ENCODE peak calls at places on chromosomes 11 and 22, in ten cellular contexts. R, Z, K, N, Q, J, B, I, W and H are unnamed samples.
A peak's percentile ranks its signal among the peaks of the same experiment; 100 is the strongest.

GRCh38 chr11:23961503-23962338 is 535.1 kb upstream of the LUZP2 start:
- DNase-seq in R (no peak), Z (no peak), K (no peak), N (no peak), Q (no peak), J (no peak), B (no peak), I (no peak), W (no peak), H (no peak)

GRCh38 chr22:46368871-46369715 is 33.6 kb downstream of the TRMU start:
- DNase-seq in R (no peak), Z (no peak), K (no peak), N (no peak), Q (no peak), J (no peak), B (no peak), I (no peak), W (no peak), H (no peak)

GRCh38 chr11:134333312-134333711 is 1.5 kb downstream of the GLB1L2 start:
- DNase-seq in R (no peak), Z (no peak), K (no peak), N (no peak), Q (no peak), J (no peak), B (no peak), I (no peak), W (no peak), H (no peak)

GRCh38 chr11:5928269-5928668 is 13.8 kb upstream of the OR56A3 start:
- DNase-seq in R (no peak), Z (no peak), K (no peak), N (no peak), Q (no peak), J (no peak), B (no peak), I (no peak), W (no peak), H (no peak)

GRCh38 chr11:45178890-45179663 is 32.6 kb downstream of the PRDM11 start:
- DNase-seq in R (no peak), Z (peak; percentile 40), K (no peak), N (peak; percentile 2), Q (no peak), J (no peak), B (no peak), I (no peak), W (no peak), H (no peak)

GRCh38 chr11:110908401-110909106 is 196.3 kb upstream of the ARHGAP20 start:
- DNase-seq in R (no peak), Z (peak; percentile 98), K (peak; percentile 62), N (no peak), Q (peak; percentile 11), J (no peak), B (no peak), I (no peak), W (no peak), H (no peak)

GRCh38 chr22:28424427-28425080 is 255.1 kb downstream of the TTC28 start:
- DNase-seq in R (peak; percentile 57), Z (no peak), K (no peak), N (peak; percentile 86), Q (no peak), J (no peak), B (no peak), I (no peak), W (peak; percentile 50), H (no peak)

GRCh38 chr11:118656563-118657165 is 22.8 kb downstream of the TREH start:
- DNase-seq in R (no peak), Z (no peak), K (no peak), N (no peak), Q (no peak), J (no peak), B (no peak), I (no peak), W (no peak), H (no peak)

GRCh38 chr22:44429941-44430587 is 68.0 kb downstream of the RTL6 start:
- DNase-seq in R (no peak), Z (no peak), K (no peak), N (no peak), Q (no peak), J (no peak), B (peak; percentile 27), I (no peak), W (no peak), H (no peak)

GRCh38 chr11:33899383-33900037 is 7.6 kb upstream of the LMO2 start:
- DNase-seq in R (no peak), Z (no peak), K (peak; percentile 94), N (peak; percentile 24), Q (no peak), J (no peak), B (peak; percentile 68), I (no peak), W (no peak), H (no peak)

GRCh38 chr11:123060265-123061000 is 1.5 kb downstream of the HSPA8 start:
- DNase-seq in R (peak; percentile 47), Z (no peak), K (peak; percentile 25), N (no peak), Q (peak; percentile 42), J (no peak), B (no peak), I (no peak), W (no peak), H (no peak)

GRCh38 chr22:46996595-46997310 is 234.3 kb downstream of the TBC1D22A start:
- DNase-seq in R (no peak), Z (no peak), K (peak; percentile 1), N (no peak), Q (no peak), J (no peak), B (no peak), I (no peak), W (no peak), H (no peak)

GRCh38 chr11:2211113-2211971 is 39.7 kb upstream of the TH start:
- DNase-seq in R (peak; percentile 29), Z (no peak), K (peak; percentile 89), N (peak; percentile 29), Q (no peak), J (no peak), B (peak; percentile 39), I (no peak), W (peak; percentile 96), H (no peak)

GRCh38 chr22:20823264-20823663 is 35.3 kb downstream of the PI4KA start:
- DNase-seq in R (no peak), Z (no peak), K (no peak), N (no peak), Q (no peak), J (no peak), B (no peak), I (no peak), W (no peak), H (no peak)

GRCh38 chr22:48925450-48925849 is 902.2 kb downstream of the BRD1 start:
- DNase-seq in R (no peak), Z (no peak), K (no peak), N (no peak), Q (no peak), J (no peak), B (no peak), I (no peak), W (no peak), H (no peak)

GRCh38 chr22:26485013-26485412 is 1.3 kb downstream of the SRRD start:
- DNase-seq in R (no peak), Z (no peak), K (no peak), N (no peak), Q (no peak), J (no peak), B (no peak), I (no peak), W (no peak), H (no peak)

GRCh38 chr11:130874396-130874795 is 41.9 kb downstream of the SNX19 start:
- DNase-seq in R (no peak), Z (no peak), K (no peak), N (no peak), Q (no peak), J (no peak), B (no peak), I (no peak), W (no peak), H (no peak)